ENCODE peak calls at places on chromosomes 6 and 20, in four cellular contexts. S is CD14-positive monocyte; Z is ELF-1; V is stimulated activated naive B cell treated with anti-CD40 and anti-IgM and Interleukin-4, amounts not matched to agents 10 μg/mL and 1 μg/mL and 100 μg/mL, for 72 hours. X is an unnamed sample.
A peak's percentile ranks its signal among the peaks of the same experiment; 100 is the strongest.

GRCh38 chr6:1131285-1132079 is 180.4 kb upstream of the FOXQ1 start:
- DNase-seq in S (no peak), Z (no peak), V (no peak), X (peak; percentile 73)

GRCh38 chr20:46642265-46642942 is 8.9 kb downstream of the SLC13A3 start:
- DNase-seq in S (no peak), Z (no peak), V (no peak), X (no peak)

GRCh38 chr6:109178921-109179320 is 83.6 kb downstream of the CEP57L1 start:
- DNase-seq in S (no peak), Z (no peak), V (no peak), X (no peak)

GRCh38 chr6:3977875-3978711 is 100.8 kb downstream of the FAM217A start:
- DNase-seq in S (no peak), Z (peak; percentile 80), V (peak; percentile 32), X (peak; percentile 61)

GRCh38 chr20:368915-369314 is 11.6 kb upstream of the TRIB3 start:
- DNase-seq in S (no peak), Z (no peak), V (no peak), X (no peak)

GRCh38 chr6:166470029-166470862 is 87.5 kb upstream of the MPC1 start:
- DNase-seq in S (no peak), Z (peak; percentile 40), V (no peak), X (no peak)

GRCh38 chr6:89412071-89413005 is at the start of gene RRAGD:
- DNase-seq in S (peak; percentile 88), Z (peak; percentile 50), V (peak; percentile 69), X (no peak)

GRCh38 chr6:3455121-3455489 is 1.7 kb downstream of the SLC22A23 start:
- DNase-seq in S (no peak), Z (no peak), V (no peak), X (no peak)

GRCh38 chr6:71262914-71263313 is 25.7 kb upstream of the OGFRL1 start:
- DNase-seq in S (no peak), Z (peak; percentile 7), V (no peak), X (no peak)

GRCh38 chr6:1904494-1904854 is 294.8 kb downstream of the FOXC1 start:
- DNase-seq in S (no peak), Z (no peak), V (no peak), X (no peak)

GRCh38 chr20:40689100-40689942 is at the start of gene MAFB:
- DNase-seq in S (peak; percentile 93), Z (peak; percentile 91), V (no peak), X (peak; percentile 56)

GRCh38 chr20:51095755-51096509 is 73.0 kb upstream of the KCNG1 start:
- DNase-seq in S (no peak), Z (no peak), V (no peak), X (no peak)

GRCh38 chr6:2496291-2496690 is 250.9 kb upstream of the GMDS start:
- DNase-seq in S (no peak), Z (no peak), V (no peak), X (no peak)

GRCh38 chr20:7523288-7523687 is 417.0 kb downstream of the HAO1 start:
- DNase-seq in S (no peak), Z (no peak), V (no peak), X (no peak)

GRCh38 chr20:25314497-25315417 is 66.9 kb downstream of the PYGB start:
- DNase-seq in S (no peak), Z (no peak), V (no peak), X (no peak)

GRCh38 chr6:93412452-93412851 is 6.9 kb downstream of the EPHA7 start:
- DNase-seq in S (no peak), Z (no peak), V (no peak), X (no peak)

GRCh38 chr20:3658708-3659491 is 4.3 kb downstream of the GFRA4 start:
- DNase-seq in S (no peak), Z (no peak), V (peak; percentile 45), X (no peak)

GRCh38 chr20:47317127-47317895 is 39.2 kb downstream of the ZMYND8 start:
- DNase-seq in S (peak; percentile 78), Z (peak; percentile 77), V (peak; percentile 14), X (peak; percentile 100)

GRCh38 chr6:43086022-43086658 is 10.0 kb downstream of the PTK7 start:
- DNase-seq in S (no peak), Z (no peak), V (peak; percentile 41), X (no peak)

GRCh38 chr20:59790388-59790787 is 143.0 kb downstream of the SYCP2 start:
- DNase-seq in S (no peak), Z (no peak), V (no peak), X (no peak)

GRCh38 chr6:19415605-19416326 is 421.4 kb upstream of the ID4 start:
- DNase-seq in S (no peak), Z (no peak), V (no peak), X (peak; percentile 8)

GRCh38 chr20:56689852-56690485 is 60.9 kb downstream of the TFAP2C start:
- DNase-seq in S (no peak), Z (no peak), V (no peak), X (peak; percentile 3)

GRCh38 chr6:25122001-25122400 is 157.2 kb upstream of the CARMIL1 start:
- DNase-seq in S (no peak), Z (no peak), V (no peak), X (no peak)

GRCh38 chr6:127303917-127304316 is 37.3 kb downstream of the RNF146 start:
- DNase-seq in S (no peak), Z (no peak), V (no peak), X (no peak)

GRCh38 chr6:169723200-169723909 is 945 bp downstream of the PHF10 start:
- DNase-seq in S (no peak), Z (peak; percentile 58), V (peak; percentile 62), X (peak; percentile 28)

GRCh38 chr6:133630651-133631050 is 258.3 kb upstream of the TCF21 start:
- DNase-seq in S (no peak), Z (no peak), V (no peak), X (no peak)

GRCh38 chr6:14713008-14713452 is 532.8 kb upstream of the JARID2 start:
- DNase-seq in S (peak; percentile 84), Z (peak; percentile 83), V (no peak), X (no peak)

GRCh38 chr6:76592561-76592960 is 520.1 kb upstream of the IMPG1 start:
- DNase-seq in S (no peak), Z (no peak), V (no peak), X (no peak)

GRCh38 chr6:112485813-112486212 is 138.7 kb downstream of the RFPL4B start:
- DNase-seq in S (no peak), Z (no peak), V (no peak), X (peak; percentile 58)

GRCh38 chr6:39330057-39330456 is 7.6 kb upstream of the KCNK16 start:
- DNase-seq in S (peak; percentile 76), Z (no peak), V (peak; percentile 50), X (no peak)

GRCh38 chr6:38719358-38719757 is 4.2 kb downstream of the DNAH8 start:
- DNase-seq in S (no peak), Z (no peak), V (no peak), X (no peak)

GRCh38 chr20:8389381-8390368 is 257.6 kb downstream of the PLCB1 start:
- DNase-seq in S (no peak), Z (no peak), V (no peak), X (no peak)

GRCh38 chr6:27684264-27685211 is 211.6 kb upstream of the ZNF184 start:
- DNase-seq in S (peak; percentile 53), Z (peak; percentile 94), V (peak; percentile 43), X (peak; percentile 86)

GRCh38 chr6:88548891-88549505 is 382.9 kb upstream of the CNR1 start:
- DNase-seq in S (no peak), Z (no peak), V (no peak), X (no peak)

X was measured in HS-5.